ENCODE peak calls at places on chromosomes 12 and 14, in seven cellular contexts. L is RPMI7951, S is A549, K is progenitor cell of endocrine pancreas, P is kidney epithelial cell, Y is NCI-H1694, T is BE2C. Q is an unnamed sample.

GRCh38 chr12:5248230-5248629 is 183.7 kb upstream of the NTF3 start:
- DNase-seq in L (no peak), S (no peak), K (no peak), P (no peak), Y (no peak), T (no peak), Q (no peak)

GRCh38 chr14:61280092-61280525 is 1.0 kb downstream of the TMEM30B start:
- DNase-seq in L (no peak), S (no peak), K (no peak), P (no peak), Y (no peak), T (no peak), Q (no peak)

GRCh38 chr12:16385779-16386646 is 38.6 kb downstream of the MGST1 start:
- DNase-seq in L (peak), S (peak), K (peak), P (peak), Y (peak), T (peak), Q (no peak)

GRCh38 chr14:92513204-92513965 is at the start of gene RIN3:
- DNase-seq in L (peak), S (peak), K (peak), P (no peak), Y (no peak), T (no peak), Q (no peak)

GRCh38 chr14:76844223-76844622 is 18.0 kb downstream of the LRRC74A start:
- DNase-seq in L (peak), S (peak), K (no peak), P (no peak), Y (no peak), T (peak), Q (peak)

GRCh38 chr14:58193542-58193941 is 6.4 kb upstream of the ACTR10 start:
- DNase-seq in L (no peak), S (peak), K (no peak), P (no peak), Y (no peak), T (no peak), Q (no peak)

GRCh38 chr12:128381961-128382360 is 115.0 kb downstream of the TMEM132C start:
- DNase-seq in L (no peak), S (no peak), K (no peak), P (no peak), Y (no peak), T (no peak), Q (no peak)

GRCh38 chr12:12717586-12718381 is 616 bp downstream of the CDKN1B start:
- DNase-seq in L (no peak), S (peak), K (peak), P (no peak), Y (no peak), T (peak), Q (no peak)

GRCh38 chr14:55545779-55546178 is 34.2 kb upstream of the KTN1 start:
- DNase-seq in L (no peak), S (no peak), K (no peak), P (no peak), Y (no peak), T (no peak), Q (no peak)

GRCh38 chr14:24921903-24922302 is 128.0 kb downstream of the STXBP6 start:
- DNase-seq in L (peak), S (no peak), K (no peak), P (no peak), Y (no peak), T (no peak), Q (no peak)

GRCh38 chr14:77040059-77040308 is 11.5 kb upstream of the IRF2BPL start:
- DNase-seq in L (no peak), S (no peak), K (no peak), P (no peak), Y (no peak), T (no peak), Q (no peak)

Q was measured in Jurkat, Clone E6-1.